ENCODE peak calls at places on chromosome 22, in ten cellular contexts. M is left ventricle myocardium inferior; P is CD8-positive, alpha-beta T cell; S is SK-N-SH; B is cardiac muscle cell; Y is BE2C; D is testis; F is pancreas; Q is breast epithelium; X is stomach. E is an unnamed sample. For H3K9me3, the result is how much of the 10 kb centered on the place peaks cover.

GRCh38 chr22:45154383-45154782 is 9.3 kb upstream of the NUP50 start:
- DNase-seq in Q (no peak), M (no peak), P (no peak), S (no peak), B (peak), D (no peak), Y (no peak), F (no peak), X (no peak), E (no peak)

GRCh38 chr22:21074092-21074715 is 28.5 kb downstream of the LRRC74B start:
- DNase-seq in P (no peak), D (no peak), Y (no peak), B (peak), Q (no peak), M (no peak), X (no peak), F (no peak), S (no peak), E (peak)

GRCh38 chr22:39278040-39278439 is 33.3 kb upstream of the PDGFB start:
- DNase-seq in D (no peak), F (no peak), Q (no peak), B (peak), Y (no peak), S (no peak), X (no peak), M (peak), P (no peak), E (no peak)

GRCh38 chr22:17569971-17570511 is 6.7 kb downstream of the SLC25A18 start:
- DNase-seq in Q (peak), S (no peak), X (no peak), B (peak), F (no peak), P (no peak), M (no peak), D (peak), Y (no peak), E (peak)

GRCh38 chr22:44439356-44440223 is 58.4 kb downstream of the RTL6 start:
- DNase-seq in M (no peak), F (no peak), Y (no peak), B (no peak), S (no peak), D (no peak), X (no peak), Q (no peak), P (no peak), E (no peak)

GRCh38 chr22:32378703-32379272 is 21.1 kb downstream of the RFPL3 start:
- DNase-seq in M (no peak), B (peak), F (no peak), D (peak), P (no peak), Q (no peak), Y (peak), X (no peak), S (peak), E (no peak)

GRCh38 chr22:24540470-24540869 is 14.5 kb downstream of the GUCD1 start:
- DNase-seq in P (no peak), B (no peak), Q (no peak), M (no peak), S (no peak), D (no peak), F (no peak), Y (no peak), X (no peak), E (no peak)

GRCh38 chr22:28203286-28203685 is 284.2 kb upstream of the PITPNB start:
- DNase-seq in Q (no peak), P (no peak), M (no peak), X (no peak), B (no peak), Y (no peak), F (no peak), D (no peak), S (no peak), E (no peak)

GRCh38 chr22:20013382-20013871 is 3.2 kb downstream of the ARVCF start:
- DNase-seq in Y (peak), B (peak), S (peak), D (peak), M (peak), F (peak), P (no peak), Q (no peak), X (peak), E (peak)

GRCh38 chr22:39348909-39349505 is 784 bp upstream of the SYNGR1 start:
- DNase-seq in Q (no peak), M (peak), S (peak), Y (peak), X (no peak), F (no peak), D (peak), P (no peak), B (no peak), E (peak)

GRCh38 chr22:37138879-37139561 is 10.7 kb downstream of the IL2RB start:
- DNase-seq in F (peak), P (no peak), M (no peak), D (no peak), Y (no peak), X (no peak), B (no peak), Q (no peak), S (no peak), E (no peak)

GRCh38 chr22:37559901-37560681 is at the start of gene CDC42EP1:
- DNase-seq in Q (no peak), S (peak), D (peak), B (peak), F (peak), M (peak), Y (peak), P (no peak), X (peak), E (peak)

GRCh38 chr22:44710474-44711235 is 8.7 kb downstream of the PRR5 start:
- DNase-seq in B (no peak), P (peak), X (peak), M (no peak), Q (no peak), D (no peak), F (no peak), Y (peak), S (no peak), E (no peak)

GRCh38 chr22:35160268-35160667 is 94.3 kb downstream of the ISX start:
- DNase-seq in P (no peak), M (no peak), S (no peak), B (no peak), Y (no peak), X (no peak), F (no peak), D (no peak), Q (no peak), E (no peak)

GRCh38 chr22:45318558-45319318 is 9.0 kb downstream of the FAM118A start:
- DNase-seq in S (no peak), B (peak), M (no peak), D (no peak), X (no peak), Y (no peak), Q (no peak), P (no peak), F (no peak), E (no peak)

GRCh38 chr22:38554281-38554680 is 15.7 kb downstream of the DMC1 start:
- DNase-seq in P (no peak), X (no peak), F (no peak), M (no peak), Y (no peak), D (no peak), S (no peak), Q (no peak), B (no peak), E (no peak)

GRCh38 chr22:44758354-44758969 is 6.1 kb downstream of the ARHGAP8 start:
- DNase-seq in Y (no peak), S (peak), F (no peak), Q (no peak), B (peak), M (no peak), P (no peak), X (no peak), D (no peak), E (no peak)

GRCh38 chr22:39117585-39118191 is 20.6 kb downstream of the APOBEC3H start:
- DNase-seq in Y (peak), M (no peak), Q (no peak), P (peak), D (peak), S (no peak), F (no peak), X (peak), B (peak), E (peak)

GRCh38 chr22:26339755-26340154 is 89.3 kb upstream of the ASPHD2 start:
- DNase-seq in S (no peak), D (no peak), Q (no peak), M (no peak), Y (no peak), P (no peak), X (no peak), F (no peak), B (no peak), E (no peak)

GRCh38 chr22:37843746-37844089 is 416 bp downstream of the ANKRD54 start:
- DNase-seq in X (no peak), S (peak), F (peak), P (no peak), M (peak), Y (peak), D (peak), B (peak), Q (no peak), E (peak)

GRCh38 chr22:20203142-20204099 is 52.6 kb upstream of the CCDC188 start:
- DNase-seq in X (peak), P (no peak), B (no peak), D (peak), M (peak), S (peak), Y (no peak), F (no peak), Q (no peak), E (peak)

GRCh38 chr22:26672060-26672471 is 14.7 kb downstream of the MIAT start:
- DNase-seq in Y (no peak), Q (no peak), P (no peak), M (no peak), X (no peak), D (no peak), B (no peak), S (no peak), F (peak), E (no peak)

GRCh38 chr22:27986937-27987336 is 67.9 kb upstream of the PITPNB start:
- DNase-seq in P (no peak), D (peak), B (no peak), S (no peak), Y (no peak), M (no peak), Q (no peak), X (peak), F (no peak), E (no peak)

GRCh38 chr22:37752189-37753061 is 55.3 kb upstream of the GCAT start:
- DNase-seq in Y (peak), P (no peak), D (peak), M (peak), S (peak), B (peak), Q (peak), F (peak), X (peak), E (peak)

GRCh38 chr22:20015187-20015625 is 1.4 kb downstream of the ARVCF start:
- DNase-seq in Q (no peak), X (no peak), B (no peak), D (no peak), P (no peak), F (peak), Y (no peak), M (no peak), S (no peak), E (no peak)

GRCh38 chr22:36081023-36081431 is 52.4 kb upstream of the RBFOX2 start:
- DNase-seq in B (peak), X (no peak), S (no peak), Q (no peak), Y (no peak), M (no peak), F (no peak), D (no peak), P (no peak), E (peak)

GRCh38 chr22:45212992-45213751 is 27.5 kb downstream of the KIAA0930 start:
- DNase-seq in M (peak), S (peak), X (no peak), B (peak), D (peak), Y (peak), Q (no peak), F (no peak), P (no peak), E (peak)

GRCh38 chr22:37222440-37222971 is 10.2 kb upstream of the SSTR3 start:
- DNase-seq in B (no peak), P (no peak), D (no peak), S (no peak), F (no peak), X (no peak), Y (no peak), Q (no peak), M (no peak), E (no peak)

GRCh38 chr22:24723111-24723510 is 51.4 kb downstream of the PIWIL3 start:
- DNase-seq in Q (no peak), Y (no peak), X (no peak), B (no peak), M (no peak), P (no peak), F (no peak), D (no peak), S (no peak), E (no peak)

GRCh38 chr22:21933899-21934298 is 18.7 kb downstream of the PPM1F start:
- DNase-seq in S (no peak), Q (no peak), F (peak), Y (no peak), B (no peak), P (no peak), D (no peak), X (no peak), M (no peak), E (no peak)

GRCh38 chr22:39185601-39186012 is 33.1 kb upstream of the CBX7 start:
- DNase-seq in Y (peak), Q (peak), P (no peak), F (peak), B (peak), S (no peak), M (peak), X (no peak), D (peak), E (peak)

GRCh38 chr22:33919591-33920501 is at the start of gene LARGE1:
- DNase-seq in S (peak), D (peak), M (peak), Y (peak), F (peak), X (peak), B (peak), Q (peak), P (no peak), E (peak)

GRCh38 chr22:44366372-44367310 is 53.9 kb upstream of the SHISAL1 start:
- DNase-seq in Q (no peak), S (no peak), P (no peak), B (no peak), F (peak), Y (peak), X (no peak), M (no peak), D (no peak), E (no peak)

GRCh38 chr22:37162221-37163095 is 12.7 kb upstream of the IL2RB start:
- DNase-seq in Q (no peak), Y (no peak), S (no peak), D (no peak), X (no peak), P (peak), F (peak), M (no peak), B (no peak), E (no peak)

GRCh38 chr22:32579533-32580220 is 105.1 kb downstream of the FBXO7 start:
- DNase-seq in P (no peak), B (no peak), X (no peak), F (no peak), M (peak), S (no peak), Y (no peak), Q (no peak), D (no peak), E (peak)

DNA sequence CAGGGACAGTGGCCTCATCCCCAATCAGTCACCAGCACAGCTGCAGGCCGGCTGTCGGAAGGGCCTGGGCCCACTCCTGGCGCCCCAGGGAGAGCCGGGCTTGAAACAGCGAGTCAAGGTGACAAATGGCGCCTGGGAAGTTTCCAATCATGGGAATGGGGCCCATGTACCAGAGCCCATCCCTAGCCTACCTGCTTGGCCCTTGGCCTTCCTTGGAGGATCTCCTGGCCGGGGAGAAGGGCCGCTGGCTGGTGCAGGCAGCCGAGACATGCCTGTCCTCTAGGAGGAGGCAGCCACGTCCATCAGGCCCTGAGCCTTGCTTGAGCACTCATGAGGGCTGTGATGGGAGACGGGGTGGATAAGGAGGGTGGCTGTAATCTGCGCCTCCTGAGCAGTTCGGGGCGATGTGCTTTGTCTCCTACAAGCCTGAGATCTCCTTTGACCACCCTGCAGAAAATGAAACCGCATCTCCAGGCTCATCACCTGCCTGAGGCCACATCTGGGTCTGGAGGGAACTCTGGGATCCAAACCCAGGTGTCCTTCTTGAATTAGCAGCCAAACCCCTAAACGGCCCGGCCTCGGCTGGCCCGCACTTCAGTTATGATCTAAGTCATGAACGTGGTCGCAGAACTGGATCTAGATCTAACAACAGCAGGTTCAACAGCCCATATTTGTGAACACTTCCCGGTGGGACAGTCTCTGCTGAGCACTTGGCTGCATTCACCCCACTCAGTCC is 862.0 kb downstream of the TBC1D22A start:
- DNase-seq in D (no peak), F (no peak), B (no peak), X (no peak), S (no peak), Q (no peak), Y (no peak), P (no peak), M (no peak), E (no peak)
- H3K9me3 ChIP-seq in D (under half), F (under half), B (under half), X (under half), S (under half), Q (under half), Y (under half), P (under half), M (under half), E (under half)

GRCh38 chr22:30115705-30116104 is 35.4 kb downstream of the HORMAD2 start:
- DNase-seq in S (no peak), P (no peak), F (no peak), Y (no peak), Q (no peak), M (no peak), D (no peak), X (no peak), B (peak), E (no peak)
- TF ChIP-seq CTCF in S (no peak), P (no peak), F (no peak), Y (no peak), Q (no peak), M (no peak), D (no peak), X (no peak), B (peak), E (no peak)

GRCh38 chr22:46390652-46391301 is 55.3 kb downstream of the TRMU start:
- DNase-seq in Y (peak), P (no peak), Q (peak), B (peak), X (peak), D (peak), M (peak), S (peak), F (peak), E (peak)

GRCh38 chr22:46391486-46392136 is 56.1 kb downstream of the TRMU start:
- DNase-seq in S (no peak), D (no peak), M (no peak), X (no peak), Y (no peak), B (no peak), Q (no peak), F (peak), P (no peak), E (no peak)

GRCh38 chr22:46389081-46389480 is 53.6 kb downstream of the TRMU start:
- DNase-seq in D (no peak), P (no peak), M (no peak), S (no peak), F (peak), Y (no peak), Q (no peak), X (no peak), B (no peak), E (no peak)

GRCh38 chr22:46388647-46389046 is 53.1 kb downstream of the TRMU start:
- DNase-seq in P (no peak), X (no peak), Y (no peak), B (no peak), F (peak), M (no peak), D (no peak), S (no peak), Q (no peak), E (no peak)

DNA sequence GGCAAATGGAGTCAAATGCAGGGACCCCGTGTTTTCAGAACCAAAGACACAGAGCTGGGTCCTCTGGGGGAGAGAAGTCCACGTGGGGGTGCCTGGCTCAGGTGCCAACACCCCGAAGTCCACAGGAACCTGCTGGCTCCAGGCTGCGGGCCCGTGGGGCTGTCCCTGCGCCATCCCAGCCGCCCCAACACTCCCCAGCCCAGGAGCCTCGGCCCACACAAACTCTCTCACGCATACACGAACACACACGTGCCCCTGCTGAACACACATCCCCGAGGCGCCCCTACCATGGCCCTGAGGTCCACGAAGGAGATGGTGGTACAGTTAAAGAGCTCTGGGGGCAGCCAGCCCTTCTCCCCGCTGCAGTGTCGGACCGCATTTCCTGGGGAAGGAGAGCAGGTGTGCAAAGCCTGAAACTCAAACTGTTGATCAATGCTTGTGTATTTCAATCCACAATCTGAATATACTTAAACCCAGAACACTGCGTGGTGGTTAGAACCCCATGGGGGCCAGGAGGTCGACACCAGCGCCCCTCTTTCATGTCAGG is 54.7 kb downstream of the TRMU start:
- DNase-seq in F (peak), X (no peak), Y (no peak), D (no peak), S (no peak), P (no peak), B (no peak), M (no peak), Q (no peak), E (no peak)
- H3K4me3 ChIP-seq in F (no peak), X (no peak), Y (peak), D (no peak), S (no peak), P (no peak), B (no peak), M (peak), Q (peak), E (no peak)

GRCh38 chr22:49599039-49599438 is 228.6 kb downstream of the BRD1 start:
- DNase-seq in S (no peak), F (no peak), Y (no peak), Q (no peak), P (no peak), M (no peak), B (no peak), X (no peak), D (no peak), E (no peak)

GRCh38 chr22:49598338-49598737 is 229.3 kb downstream of the BRD1 start:
- DNase-seq in F (no peak), Q (no peak), S (no peak), M (no peak), D (no peak), X (no peak), Y (no peak), B (no peak), P (no peak), E (no peak)

GRCh38 chr22:49600452-49600847 is 227.2 kb downstream of the BRD1 start:
- DNase-seq in B (no peak), D (no peak), S (no peak), F (no peak), M (no peak), X (no peak), Y (no peak), P (no peak), Q (no peak), E (no peak)

GRCh38 chr22:49600891-49601431 is 226.7 kb downstream of the BRD1 start:
- DNase-seq in F (no peak), D (no peak), Y (no peak), M (no peak), B (no peak), Q (no peak), P (no peak), X (no peak), S (no peak), E (no peak)

DNA sequence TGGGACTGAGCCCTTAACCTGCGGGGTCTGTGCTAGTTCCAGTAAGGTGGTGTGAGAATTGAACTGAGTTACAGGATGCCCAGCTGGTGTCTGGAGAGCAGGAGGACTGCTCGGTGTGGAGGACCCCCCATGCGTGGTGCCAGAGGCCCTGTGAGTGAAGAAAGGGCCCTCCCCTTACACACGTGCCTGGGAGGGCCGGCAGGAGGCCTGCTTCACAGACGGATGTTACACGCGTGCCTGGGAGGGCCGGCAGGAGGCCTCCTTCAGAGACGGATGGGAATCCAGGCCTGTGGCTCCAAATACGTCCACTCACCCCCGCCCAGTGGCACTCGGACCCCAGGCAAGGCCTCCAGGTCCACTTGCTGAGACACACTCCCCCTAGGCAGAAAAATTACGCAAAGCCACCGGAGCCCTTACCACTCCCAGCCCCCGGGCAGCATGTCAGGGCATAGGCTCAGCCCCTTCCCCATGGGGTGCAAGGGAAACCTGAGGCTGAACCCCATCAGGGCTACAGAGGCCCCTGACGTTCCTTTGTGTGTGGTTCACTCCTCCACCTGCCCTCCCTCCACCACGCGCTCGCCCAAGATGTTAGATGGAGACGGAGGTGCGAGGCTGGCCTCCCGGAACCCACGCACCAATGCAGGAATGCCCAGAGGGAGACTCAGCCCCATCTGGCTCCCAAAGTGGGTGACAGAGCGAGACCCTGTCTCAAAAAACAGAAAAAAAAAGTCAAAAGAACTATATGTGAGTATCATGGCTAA is 227.8 kb downstream of the BRD1 start:
- DNase-seq in S (no peak), B (no peak), Y (no peak), M (no peak), P (no peak), D (no peak), F (peak), Q (no peak), X (no peak), E (no peak)
- H3K9me3 ChIP-seq in S (under half), B (under half), Y (under half), M (under half), P (under half), D (under half), F (under half), Q (under half), X (under half), E (under half)